ENCODE peak calls at places on chromosomes 5 and 9, in seven cellular contexts. V is lung, R is prostate gland, C is gastrocnemius medialis, W is lower lobe of right lung, S is foreskin keratinocyte, E is body of pancreas. Z is an unnamed sample.

GRCh38 chr9:90562229-90562628 is 80.4 kb downstream of the DIRAS2 start:
- DNase-seq in S (no peak), R (no peak), W (no peak), E (no peak), V (no peak), C (no peak), Z (no peak)

GRCh38 chr5:64654184-64654938 is 35.9 kb upstream of the SHISAL2B start:
- DNase-seq in C (no peak), W (no peak), S (no peak), E (no peak), R (no peak), V (no peak), Z (no peak)

GRCh38 chr5:56409331-56410190 is 176.4 kb upstream of the ANKRD55 start:
- DNase-seq in V (no peak), R (no peak), E (no peak), S (peak; percentile 73), C (peak; percentile 5), W (no peak), Z (peak; percentile 54)

GRCh38 chr9:15513335-15513734 is 2.6 kb upstream of the PSIP1 start:
- DNase-seq in R (no peak), S (no peak), E (no peak), C (no peak), V (no peak), W (no peak), Z (peak; percentile 23)

GRCh38 chr5:168920019-168920813 is 341.0 kb upstream of the PANK3 start:
- DNase-seq in W (peak; percentile 58), S (no peak), V (no peak), R (no peak), C (no peak), E (no peak), Z (no peak)

GRCh38 chr9:18396102-18396728 is 77.7 kb upstream of the ADAMTSL1 start:
- DNase-seq in W (no peak), S (no peak), V (no peak), R (no peak), E (no peak), C (no peak), Z (no peak)

GRCh38 chr9:16039988-16040761 is 487.3 kb downstream of the CCDC171 start:
- DNase-seq in R (no peak), E (no peak), W (no peak), V (no peak), C (no peak), S (no peak), Z (peak; percentile 23)

GRCh38 chr5:10856646-10857332 is 95.8 kb upstream of the DAP start:
- DNase-seq in C (no peak), E (peak; percentile 43), R (no peak), W (no peak), S (peak; percentile 9), V (no peak), Z (peak; percentile 62)

GRCh38 chr9:129275626-129276247 is 97.7 kb upstream of the IER5L start:
- DNase-seq in E (no peak), C (no peak), R (no peak), W (peak; percentile 13), V (no peak), S (peak; percentile 57), Z (no peak)

GRCh38 chr9:71774917-71775316 is 6.6 kb upstream of the CEMIP2 start:
- DNase-seq in R (no peak), W (no peak), V (no peak), C (no peak), S (no peak), E (no peak), Z (no peak)

GRCh38 chr5:108639356-108639755 is 108.3 kb upstream of the FER start:
- DNase-seq in V (no peak), C (no peak), E (no peak), S (no peak), R (no peak), W (no peak), Z (no peak)

GRCh38 chr5:95283761-95284511 is 958 bp downstream of the MCTP1 start:
- DNase-seq in E (peak; percentile 28), W (peak; percentile 72), S (peak; percentile 13), V (peak; percentile 49), R (no peak), C (no peak), Z (peak; percentile 32)

GRCh38 chr9:69421908-69422801 is 97.1 kb downstream of the ENTREP1 start:
- DNase-seq in R (peak; percentile 58), C (peak; percentile 32), E (peak; percentile 52), W (no peak), V (peak; percentile 58), S (peak; percentile 37), Z (peak; percentile 71)

GRCh38 chr5:76944638-76945037 is 8.2 kb upstream of the CRHBP start:
- DNase-seq in V (no peak), E (no peak), C (no peak), R (no peak), S (no peak), W (no peak), Z (no peak)

GRCh38 chr5:133842846-133843725 is 125.3 kb downstream of the C5orf15 start:
- DNase-seq in R (no peak), V (no peak), S (no peak), E (no peak), W (no peak), C (no peak), Z (peak; percentile 71)

GRCh38 chr5:25516136-25516535 is 871.4 kb upstream of the CDH10 start:
- DNase-seq in E (no peak), S (no peak), V (no peak), W (no peak), R (no peak), C (no peak), Z (peak; percentile 67)

GRCh38 chr9:100322954-100323536 is 29.7 kb downstream of the TEX10 start:
- DNase-seq in V (no peak), E (peak; percentile 31), W (no peak), S (peak; percentile 15), R (peak; percentile 20), C (no peak), Z (peak; percentile 48)

GRCh38 chr5:169814522-169814921 is 165.8 kb downstream of the INSYN2B start:
- DNase-seq in V (no peak), S (no peak), W (no peak), C (no peak), E (no peak), R (no peak), Z (no peak)

GRCh38 chr9:95457769-95458168 is 59.0 kb downstream of the PTCH1 start:
- DNase-seq in R (no peak), C (no peak), V (no peak), W (no peak), S (no peak), E (no peak), Z (no peak)

GRCh38 chr5:55540024-55540423 is 5.3 kb upstream of the PLPP1 start:
- DNase-seq in W (no peak), E (no peak), C (no peak), S (peak; percentile 74), V (no peak), R (no peak), Z (no peak)

GRCh38 chr5:82855000-82855399 is 222.2 kb downstream of the TMEM167A start:
- DNase-seq in S (no peak), W (no peak), V (no peak), R (no peak), E (no peak), C (no peak), Z (no peak)

GRCh38 chr5:170266570-170267379 is 30.8 kb downstream of the LCP2 start:
- DNase-seq in R (no peak), S (no peak), C (no peak), V (no peak), W (no peak), E (no peak), Z (no peak)

GRCh38 chr5:172426086-172426485 is 28.2 kb downstream of the SH3PXD2B start:
- DNase-seq in R (no peak), S (no peak), C (no peak), E (no peak), W (peak; percentile 30), V (no peak), Z (no peak)

GRCh38 chr5:31066655-31067328 is 126.7 kb upstream of the CDH6 start:
- DNase-seq in V (no peak), W (no peak), S (no peak), R (no peak), E (no peak), C (no peak), Z (no peak)

GRCh38 chr9:82254646-82255367 is 266.2 kb downstream of the SPATA31D1 start:
- DNase-seq in S (no peak), V (no peak), R (no peak), W (no peak), C (no peak), E (no peak), Z (no peak)

GRCh38 chr5:108238936-108239887 is 142.7 kb downstream of the FBXL17 start:
- DNase-seq in V (no peak), W (no peak), C (no peak), S (peak; percentile 32), E (no peak), R (no peak), Z (no peak)

GRCh38 chr9:34592895-34593601 is 3.5 kb upstream of the CNTFR start:
- DNase-seq in V (peak; percentile 52), W (peak; percentile 73), E (no peak), S (no peak), C (peak; percentile 85), R (peak; percentile 88), Z (peak; percentile 73)
- H3K27me3 ChIP-seq in V (no peaks in the 10 kb centered on the region), W (peaks cover 56% of the 10 kb centered on the region), E (no peaks in the 10 kb centered on the region), S (peaks cover 68% of the 10 kb centered on the region), C (no peaks in the 10 kb centered on the region), R (no peaks in the 10 kb centered on the region), Z (no peaks in the 10 kb centered on the region)

GRCh38 chr9:127452481-127453092 is 1.3 kb downstream of the LRSAM1 start:
- DNase-seq in E (peak; percentile 87), C (peak; percentile 46), S (no peak), R (peak; percentile 52), W (peak; percentile 57), V (peak; percentile 54), Z (peak; percentile 87)
- TF ChIP-seq CTCF in E (no peak), C (no peak), S (no peak), R (no peak), W (no peak), V (no peak), Z (no peak)

GRCh38 chr5:111555760-111556159 is 43.4 kb upstream of the STARD4 start:
- DNase-seq in S (no peak), E (no peak), C (no peak), W (no peak), V (no peak), R (no peak), Z (no peak)
- H3K4me1 ChIP-seq in S (peaks cover 10% of the 10 kb centered on the region), E (no peaks in the 10 kb centered on the region), C (peaks cover 4% of the 10 kb centered on the region), W (peaks cover 3% of the 10 kb centered on the region), V (peaks cover 2% of the 10 kb centered on the region), R (no peaks in the 10 kb centered on the region), Z (peaks cover 4% of the 10 kb centered on the region)

GRCh38 chr9:126668058-126668457 is 54.3 kb downstream of the LMX1B start:
- DNase-seq in V (no peak), C (no peak), R (no peak), S (peak; percentile 18), E (no peak), W (no peak), Z (no peak)

GRCh38 chr9:126664893-126665695 is 51.4 kb downstream of the LMX1B start:
- DNase-seq in W (no peak), E (no peak), S (no peak), C (no peak), V (no peak), R (peak; percentile 8), Z (no peak)

GRCh38 chr9:126665696-126666035 is 51.9 kb downstream of the LMX1B start:
- DNase-seq in C (no peak), S (no peak), E (no peak), W (no peak), V (no peak), R (no peak), Z (no peak)

GRCh38 chr9:126667190-126668055 is 53.7 kb downstream of the LMX1B start:
- DNase-seq in R (no peak), C (no peak), W (no peak), V (no peak), E (no peak), S (peak; percentile 50), Z (peak; percentile 86)

GRCh38 chr9:126666155-126666803 is 52.6 kb downstream of the LMX1B start:
- DNase-seq in E (no peak), C (no peak), V (no peak), R (no peak), W (no peak), S (no peak), Z (no peak)
- H3K27me3 ChIP-seq in E (no peaks in the 10 kb centered on the region), C (no peaks in the 10 kb centered on the region), V (peaks cover 4% of the 10 kb centered on the region), R (no peaks in the 10 kb centered on the region), W (peaks cover 70% of the 10 kb centered on the region), S (no peaks in the 10 kb centered on the region), Z (no peaks in the 10 kb centered on the region)